ENCODE peak calls at places on chromosome 5, in eight cellular contexts. One of them, this sample, is unnamed.

GRCh38 chr5:10319202-10319851 is 11.6 kb upstream of the CMBL start:
- DNase-seq in neural crest cell: no peak
- DNase-seq in Calu3: no peak
- DNase-seq in activated CD8-positive, alpha-beta T cell treated with anti-CD3 and anti-CD28 coated beads for 36 hours: no peak
- DNase-seq in retinal pigment epithelial cell: no peak
- DNase-seq in dorsolateral prefrontal cortex: no peak
- DNase-seq in endothelial cell: no peak
- DNase-seq in astrocyte of the spinal cord: peak
- DNase-seq in this sample: no peak

GRCh38 chr5:76790632-76791290 is 28.1 kb upstream of the F2RL1 start:
- DNase-seq in dorsolateral prefrontal cortex: no peak
- DNase-seq in endothelial cell: peak
- DNase-seq in activated CD8-positive, alpha-beta T cell treated with anti-CD3 and anti-CD28 coated beads for 36 hours: peak
- DNase-seq in retinal pigment epithelial cell: peak
- DNase-seq in Calu3: peak
- DNase-seq in neural crest cell: no peak
- DNase-seq in astrocyte of the spinal cord: peak
- DNase-seq in this sample: no peak

GRCh38 chr5:122267195-122267594 is 44.8 kb upstream of the SNCAIP start:
- DNase-seq in Calu3: no peak
- DNase-seq in activated CD8-positive, alpha-beta T cell treated with anti-CD3 and anti-CD28 coated beads for 36 hours: no peak
- DNase-seq in retinal pigment epithelial cell: no peak
- DNase-seq in neural crest cell: no peak
- DNase-seq in astrocyte of the spinal cord: no peak
- DNase-seq in dorsolateral prefrontal cortex: no peak
- DNase-seq in endothelial cell: no peak
- DNase-seq in this sample: no peak

GRCh38 chr5:112757468-112758208 is 20.0 kb downstream of the APC start:
- DNase-seq in activated CD8-positive, alpha-beta T cell treated with anti-CD3 and anti-CD28 coated beads for 36 hours: no peak
- DNase-seq in dorsolateral prefrontal cortex: no peak
- DNase-seq in neural crest cell: no peak
- DNase-seq in astrocyte of the spinal cord: peak
- DNase-seq in endothelial cell: peak
- DNase-seq in Calu3: peak
- DNase-seq in retinal pigment epithelial cell: peak
- DNase-seq in this sample: no peak

GRCh38 chr5:151283120-151283825 is 20.3 kb downstream of the SLC36A3 start:
- DNase-seq in dorsolateral prefrontal cortex: no peak
- DNase-seq in Calu3: no peak
- DNase-seq in neural crest cell: no peak
- DNase-seq in astrocyte of the spinal cord: no peak
- DNase-seq in retinal pigment epithelial cell: no peak
- DNase-seq in endothelial cell: no peak
- DNase-seq in activated CD8-positive, alpha-beta T cell treated with anti-CD3 and anti-CD28 coated beads for 36 hours: no peak
- DNase-seq in this sample: no peak

GRCh38 chr5:7250609-7251008 is 145.3 kb upstream of the ADCY2 start:
- DNase-seq in neural crest cell: no peak
- DNase-seq in retinal pigment epithelial cell: no peak
- DNase-seq in dorsolateral prefrontal cortex: no peak
- DNase-seq in Calu3: no peak
- DNase-seq in activated CD8-positive, alpha-beta T cell treated with anti-CD3 and anti-CD28 coated beads for 36 hours: no peak
- DNase-seq in astrocyte of the spinal cord: no peak
- DNase-seq in endothelial cell: no peak
- DNase-seq in this sample: no peak

GRCh38 chr5:122346897-122347581 is 35.0 kb downstream of the SNCAIP start:
- DNase-seq in astrocyte of the spinal cord: no peak
- DNase-seq in retinal pigment epithelial cell: no peak
- DNase-seq in Calu3: no peak
- DNase-seq in dorsolateral prefrontal cortex: no peak
- DNase-seq in endothelial cell: no peak
- DNase-seq in activated CD8-positive, alpha-beta T cell treated with anti-CD3 and anti-CD28 coated beads for 36 hours: no peak
- DNase-seq in neural crest cell: no peak
- DNase-seq in this sample: no peak

GRCh38 chr5:76483433-76483832 is 80.3 kb downstream of the IQGAP2 start:
- DNase-seq in activated CD8-positive, alpha-beta T cell treated with anti-CD3 and anti-CD28 coated beads for 36 hours: no peak
- DNase-seq in astrocyte of the spinal cord: no peak
- DNase-seq in Calu3: no peak
- DNase-seq in endothelial cell: no peak
- DNase-seq in neural crest cell: no peak
- DNase-seq in dorsolateral prefrontal cortex: no peak
- DNase-seq in retinal pigment epithelial cell: no peak
- DNase-seq in this sample: peak

GRCh38 chr5:42949348-42950090 is 90.6 kb downstream of the ANXA2R start:
- DNase-seq in Calu3: no peak
- DNase-seq in astrocyte of the spinal cord: peak
- DNase-seq in neural crest cell: no peak
- DNase-seq in endothelial cell: no peak
- DNase-seq in activated CD8-positive, alpha-beta T cell treated with anti-CD3 and anti-CD28 coated beads for 36 hours: peak
- DNase-seq in retinal pigment epithelial cell: peak
- DNase-seq in dorsolateral prefrontal cortex: no peak
- DNase-seq in this sample: no peak

GRCh38 chr5:97044057-97044456 is 98.4 kb downstream of the LIX1 start:
- DNase-seq in activated CD8-positive, alpha-beta T cell treated with anti-CD3 and anti-CD28 coated beads for 36 hours: no peak
- DNase-seq in astrocyte of the spinal cord: no peak
- DNase-seq in neural crest cell: no peak
- DNase-seq in dorsolateral prefrontal cortex: no peak
- DNase-seq in Calu3: peak
- DNase-seq in retinal pigment epithelial cell: no peak
- DNase-seq in endothelial cell: peak
- DNase-seq in this sample: peak

DNA sequence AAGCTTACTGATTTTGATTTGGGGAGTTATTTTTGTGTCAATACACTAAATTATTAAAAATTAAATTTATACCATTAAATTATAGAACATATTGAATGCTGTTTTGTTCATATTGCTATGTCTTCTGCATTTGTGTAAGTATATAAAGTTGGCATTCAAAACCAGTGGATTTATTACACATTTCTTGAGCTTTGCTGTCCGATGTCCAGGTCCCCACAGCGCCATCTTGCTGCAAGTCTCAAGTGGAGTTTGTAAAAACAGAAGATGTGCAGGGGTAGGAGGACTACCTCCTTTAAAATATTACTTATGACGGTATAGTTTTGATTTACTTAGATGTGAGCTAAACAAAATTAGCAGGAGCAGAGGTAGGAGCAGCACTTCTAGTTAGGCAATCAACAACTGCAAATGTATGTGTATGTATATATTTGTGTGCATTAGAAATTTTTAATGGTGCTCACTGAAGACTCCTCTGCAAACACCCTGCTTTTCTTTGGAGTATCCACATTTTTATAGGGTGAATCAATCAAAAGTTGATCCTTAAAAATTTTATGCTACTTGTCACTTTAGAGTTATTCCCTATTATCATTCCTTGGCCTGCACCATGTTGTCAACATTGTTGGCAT is 37.4 kb downstream of the CPEB4 start:
- DNase-seq in dorsolateral prefrontal cortex: peak
- DNase-seq in endothelial cell: peak
- DNase-seq in Calu3: peak
- DNase-seq in astrocyte of the spinal cord: peak
- DNase-seq in neural crest cell: peak
- DNase-seq in activated CD8-positive, alpha-beta T cell treated with anti-CD3 and anti-CD28 coated beads for 36 hours: peak
- DNase-seq in retinal pigment epithelial cell: no peak
- DNase-seq in this sample: peak
- TF ChIP-seq CTCF in dorsolateral prefrontal cortex: peak
- TF ChIP-seq CTCF in endothelial cell: peak
- TF ChIP-seq CTCF in Calu3: peak
- TF ChIP-seq CTCF in astrocyte of the spinal cord: peak
- TF ChIP-seq CTCF in neural crest cell: peak
- TF ChIP-seq CTCF in activated CD8-positive, alpha-beta T cell treated with anti-CD3 and anti-CD28 coated beads for 36 hours: peak
- TF ChIP-seq CTCF in retinal pigment epithelial cell: peak
- TF ChIP-seq CTCF in this sample: no peak

GRCh38 chr5:82174128-82174918 is 103.8 kb downstream of the RPS23 start:
- DNase-seq in activated CD8-positive, alpha-beta T cell treated with anti-CD3 and anti-CD28 coated beads for 36 hours: peak
- DNase-seq in endothelial cell: peak
- DNase-seq in astrocyte of the spinal cord: peak
- DNase-seq in retinal pigment epithelial cell: peak
- DNase-seq in dorsolateral prefrontal cortex: peak
- DNase-seq in neural crest cell: peak
- DNase-seq in Calu3: peak
- DNase-seq in this sample: peak
- TF ChIP-seq CTCF in activated CD8-positive, alpha-beta T cell treated with anti-CD3 and anti-CD28 coated beads for 36 hours: peak
- TF ChIP-seq CTCF in endothelial cell: peak
- TF ChIP-seq CTCF in astrocyte of the spinal cord: peak
- TF ChIP-seq CTCF in retinal pigment epithelial cell: peak
- TF ChIP-seq CTCF in dorsolateral prefrontal cortex: peak
- TF ChIP-seq CTCF in neural crest cell: peak
- TF ChIP-seq CTCF in Calu3: peak
- TF ChIP-seq CTCF in this sample: peak

DNA sequence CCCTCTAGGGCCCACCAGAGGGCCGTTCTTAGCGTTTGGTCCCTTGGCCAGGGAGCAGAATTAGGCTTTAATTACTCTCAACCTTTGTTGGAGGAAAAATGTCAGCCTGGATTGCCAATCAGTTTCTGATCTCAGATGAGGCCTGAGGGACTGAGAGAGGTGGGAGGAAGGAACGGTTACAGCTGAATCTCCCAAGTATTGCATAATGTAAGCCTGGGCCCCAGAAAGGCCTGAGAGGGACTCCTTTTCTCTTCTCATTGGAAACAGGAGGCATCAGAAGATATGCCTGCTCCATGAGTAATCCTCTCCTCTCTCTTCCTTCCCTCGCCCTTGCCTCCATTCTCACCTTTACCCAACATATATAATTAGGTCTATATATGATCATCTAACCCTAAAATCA is 105.7 kb downstream of the INSYN2B start:
- DNase-seq in neural crest cell: no peak
- DNase-seq in Calu3: no peak
- DNase-seq in endothelial cell: no peak
- DNase-seq in activated CD8-positive, alpha-beta T cell treated with anti-CD3 and anti-CD28 coated beads for 36 hours: no peak
- DNase-seq in retinal pigment epithelial cell: no peak
- DNase-seq in dorsolateral prefrontal cortex: no peak
- DNase-seq in astrocyte of the spinal cord: no peak
- DNase-seq in this sample: no peak
- TF ChIP-seq CTCF in neural crest cell: no peak
- TF ChIP-seq CTCF in Calu3: no peak
- TF ChIP-seq CTCF in endothelial cell: no peak
- TF ChIP-seq CTCF in activated CD8-positive, alpha-beta T cell treated with anti-CD3 and anti-CD28 coated beads for 36 hours: no peak
- TF ChIP-seq CTCF in retinal pigment epithelial cell: no peak
- TF ChIP-seq CTCF in dorsolateral prefrontal cortex: no peak
- TF ChIP-seq CTCF in astrocyte of the spinal cord: no peak
- TF ChIP-seq CTCF in this sample: no peak

GRCh38 chr5:73447234-73448071 is 1.1 kb downstream of the FOXD1 start:
- DNase-seq in retinal pigment epithelial cell: no peak
- DNase-seq in Calu3: peak
- DNase-seq in activated CD8-positive, alpha-beta T cell treated with anti-CD3 and anti-CD28 coated beads for 36 hours: peak
- DNase-seq in endothelial cell: peak
- DNase-seq in astrocyte of the spinal cord: peak
- DNase-seq in dorsolateral prefrontal cortex: no peak
- DNase-seq in neural crest cell: peak
- DNase-seq in this sample: peak
- TF ChIP-seq CTCF in retinal pigment epithelial cell: no peak
- TF ChIP-seq CTCF in Calu3: no peak
- TF ChIP-seq CTCF in activated CD8-positive, alpha-beta T cell treated with anti-CD3 and anti-CD28 coated beads for 36 hours: no peak
- TF ChIP-seq CTCF in endothelial cell: no peak
- TF ChIP-seq CTCF in astrocyte of the spinal cord: no peak
- TF ChIP-seq CTCF in dorsolateral prefrontal cortex: no peak
- TF ChIP-seq CTCF in neural crest cell: no peak
- TF ChIP-seq CTCF in this sample: no peak